ENCODE peak calls at places on chromosomes 4 and X, in four cellular contexts. One of them, this sample, is unnamed.

GRCh38 chrX:12441376-12442128 is 303.3 kb downstream of the FRMPD4 start:
- DNase-seq in body of pancreas: no peak
- DNase-seq in ecto neural progenitor cell: no peak
- DNase-seq in WTC11: no peak
- DNase-seq in this sample: no peak

GRCh38 chr4:67885727-67886126 is 1.9 kb upstream of the TMPRSS11D start:
- DNase-seq in ecto neural progenitor cell: no peak
- DNase-seq in body of pancreas: no peak
- DNase-seq in WTC11: no peak
- DNase-seq in this sample: peak

GRCh38 chr4:75514949-75515612 is 808 bp downstream of the THAP6 start:
- DNase-seq in ecto neural progenitor cell: no peak
- DNase-seq in body of pancreas: no peak
- DNase-seq in WTC11: no peak
- DNase-seq in this sample: no peak

GRCh38 chrX:135697614-135698013 is 15.8 kb upstream of the CT45A1 start:
- DNase-seq in WTC11: no peak
- DNase-seq in ecto neural progenitor cell: no peak
- DNase-seq in body of pancreas: no peak
- DNase-seq in this sample: no peak

GRCh38 chrX:130578906-130579305 is 177.1 kb downstream of the RBMX2 start:
- DNase-seq in body of pancreas: no peak
- DNase-seq in WTC11: no peak
- DNase-seq in ecto neural progenitor cell: no peak
- DNase-seq in this sample: no peak

GRCh38 chr4:144575181-144575580 is 70.8 kb upstream of the HHIP start:
- DNase-seq in ecto neural progenitor cell: no peak
- DNase-seq in WTC11: no peak
- DNase-seq in body of pancreas: no peak
- DNase-seq in this sample: peak

GRCh38 chr4:97987019-97987648 is 156.1 kb downstream of the STPG2 start:
- DNase-seq in body of pancreas: no peak
- DNase-seq in WTC11: no peak
- DNase-seq in ecto neural progenitor cell: no peak
- DNase-seq in this sample: no peak

GRCh38 chr4:105162123-105162796 is 15.6 kb downstream of the TET2 start:
- DNase-seq in WTC11: no peak
- DNase-seq in body of pancreas: no peak
- DNase-seq in ecto neural progenitor cell: no peak
- DNase-seq in this sample: no peak

GRCh38 chr4:142474398-142475087 is 371.6 kb downstream of the INPP4B start:
- DNase-seq in ecto neural progenitor cell: no peak
- DNase-seq in WTC11: no peak
- DNase-seq in body of pancreas: peak
- DNase-seq in this sample: peak

GRCh38 chr4:76990288-76991080 is 40.9 kb downstream of the SEPTIN11 start:
- DNase-seq in WTC11: no peak
- DNase-seq in body of pancreas: no peak
- DNase-seq in ecto neural progenitor cell: no peak
- DNase-seq in this sample: no peak

GRCh38 chrX:105228602-105229001 is 8.1 kb upstream of the TEX13A start:
- DNase-seq in body of pancreas: no peak
- DNase-seq in WTC11: no peak
- DNase-seq in ecto neural progenitor cell: no peak
- DNase-seq in this sample: no peak

GRCh38 chrX:9927638-9928037 is 39.5 kb upstream of the CLDN34 start:
- DNase-seq in ecto neural progenitor cell: no peak
- DNase-seq in body of pancreas: no peak
- DNase-seq in WTC11: peak
- DNase-seq in this sample: no peak

GRCh38 chr4:68724922-68725321 is 54.5 kb upstream of the UGT2B15 start:
- DNase-seq in ecto neural progenitor cell: no peak
- DNase-seq in WTC11: no peak
- DNase-seq in body of pancreas: no peak
- DNase-seq in this sample: no peak

GRCh38 chr4:107906458-107907100 is 24.8 kb upstream of the CYP2U1 start:
- DNase-seq in WTC11: no peak
- DNase-seq in body of pancreas: no peak
- DNase-seq in ecto neural progenitor cell: no peak
- DNase-seq in this sample: no peak

GRCh38 chr4:34091451-34091850 is 2152.9 kb downstream of the ARAP2 start:
- DNase-seq in WTC11: no peak
- DNase-seq in ecto neural progenitor cell: no peak
- DNase-seq in body of pancreas: no peak
- DNase-seq in this sample: no peak

GRCh38 chr4:155734065-155734464 is 24.8 kb upstream of the GUCY1B1 start:
- DNase-seq in body of pancreas: no peak
- DNase-seq in ecto neural progenitor cell: no peak
- DNase-seq in WTC11: no peak
- DNase-seq in this sample: no peak

GRCh38 chr4:102823897-102824296 is 3.5 kb downstream of the UBE2D3 start:
- DNase-seq in WTC11: no peak
- DNase-seq in body of pancreas: no peak
- DNase-seq in ecto neural progenitor cell: no peak
- DNase-seq in this sample: no peak

GRCh38 chr4:88697113-88697512 is 516 bp downstream of the NAP1L5 start:
- DNase-seq in ecto neural progenitor cell: no peak
- DNase-seq in body of pancreas: no peak
- DNase-seq in WTC11: no peak
- DNase-seq in this sample: no peak

GRCh38 chr4:110128092-110128989 is 70.1 kb downstream of the ELOVL6 start:
- DNase-seq in ecto neural progenitor cell: no peak
- DNase-seq in WTC11: no peak
- DNase-seq in body of pancreas: no peak
- DNase-seq in this sample: no peak

GRCh38 chr4:141177171-141177570 is 43.5 kb upstream of the ZNF330 start:
- DNase-seq in body of pancreas: peak
- DNase-seq in ecto neural progenitor cell: no peak
- DNase-seq in WTC11: no peak
- DNase-seq in this sample: no peak

GRCh38 chrX:38085797-38086196 is 79.4 kb downstream of the SYTL5 start:
- DNase-seq in ecto neural progenitor cell: no peak
- DNase-seq in WTC11: no peak
- DNase-seq in body of pancreas: no peak
- DNase-seq in this sample: no peak

GRCh38 chrX:43964936-43965335 is 8.3 kb downstream of the NDP start:
- DNase-seq in body of pancreas: no peak
- DNase-seq in WTC11: no peak
- DNase-seq in ecto neural progenitor cell: no peak
- DNase-seq in this sample: no peak

GRCh38 chr4:36841583-36842326 is 402.8 kb upstream of the NWD2 start:
- DNase-seq in WTC11: no peak
- DNase-seq in body of pancreas: no peak
- DNase-seq in ecto neural progenitor cell: no peak
- DNase-seq in this sample: no peak

GRCh38 chr4:137393043-137393442 is 139.3 kb downstream of the PCDH18 start:
- DNase-seq in ecto neural progenitor cell: peak
- DNase-seq in WTC11: no peak
- DNase-seq in body of pancreas: no peak
- DNase-seq in this sample: no peak

GRCh38 chr4:133129237-133129636 is 19.9 kb upstream of the PCDH10 start:
- DNase-seq in body of pancreas: no peak
- DNase-seq in WTC11: no peak
- DNase-seq in ecto neural progenitor cell: no peak
- DNase-seq in this sample: no peak

GRCh38 chr4:144627663-144628076 is 18.3 kb upstream of the HHIP start:
- DNase-seq in body of pancreas: no peak
- DNase-seq in WTC11: no peak
- DNase-seq in ecto neural progenitor cell: no peak
- DNase-seq in this sample: no peak

GRCh38 chrX:2608638-2609430 is 82.3 kb upstream of the CD99 start:
- DNase-seq in WTC11: peak
- DNase-seq in body of pancreas: peak
- DNase-seq in ecto neural progenitor cell: peak
- DNase-seq in this sample: peak

This sample was measured in islet precursor cell.